ENCODE peak calls at places on chromosomes 2 and 18, in five cellular contexts. One of them, this sample, is unnamed.

GRCh38 chr2:130391872-130392670 is 36.2 kb downstream of the PTPN18 start:
- DNase-seq in B cell: no peak
- DNase-seq in endothelial cell: no peak
- DNase-seq in choroid plexus epithelial cell: peak; percentile 50
- DNase-seq in brain microvascular endothelial cell: no peak
- DNase-seq in this sample: no peak

GRCh38 chr2:37348155-37348554 is 3.7 kb downstream of the QPCT start:
- DNase-seq in B cell: no peak
- DNase-seq in endothelial cell: no peak
- DNase-seq in choroid plexus epithelial cell: no peak
- DNase-seq in brain microvascular endothelial cell: no peak
- DNase-seq in this sample: no peak

GRCh38 chr2:218332288-218332687 is 24.4 kb upstream of the CATIP start:
- DNase-seq in B cell: no peak
- DNase-seq in endothelial cell: no peak
- DNase-seq in choroid plexus epithelial cell: no peak
- DNase-seq in brain microvascular endothelial cell: no peak
- DNase-seq in this sample: no peak

GRCh38 chr18:37716106-37716708 is 150.6 kb upstream of the CELF4 start:
- DNase-seq in B cell: no peak
- DNase-seq in endothelial cell: no peak
- DNase-seq in choroid plexus epithelial cell: no peak
- DNase-seq in brain microvascular endothelial cell: no peak
- DNase-seq in this sample: no peak

GRCh38 chr2:28626891-28627421 is 124.7 kb upstream of the PPP1CB start:
- DNase-seq in B cell: no peak
- DNase-seq in endothelial cell: no peak
- DNase-seq in choroid plexus epithelial cell: peak; percentile 65
- DNase-seq in brain microvascular endothelial cell: no peak
- DNase-seq in this sample: no peak

GRCh38 chr2:200396726-200397348 is 90.3 kb downstream of the SPATS2L start:
- DNase-seq in B cell: no peak
- DNase-seq in endothelial cell: no peak
- DNase-seq in choroid plexus epithelial cell: peak; percentile 63
- DNase-seq in brain microvascular endothelial cell: no peak
- DNase-seq in this sample: no peak

GRCh38 chr2:200812122-200813022 is 662 bp downstream of the BZW1 start:
- DNase-seq in B cell: peak; percentile 67
- DNase-seq in endothelial cell: peak; percentile 78
- DNase-seq in choroid plexus epithelial cell: peak; percentile 50
- DNase-seq in brain microvascular endothelial cell: no peak
- DNase-seq in this sample: no peak

GRCh38 chr2:64284751-64285150 is 140.5 kb upstream of the PELI1 start:
- DNase-seq in B cell: no peak
- DNase-seq in endothelial cell: no peak
- DNase-seq in choroid plexus epithelial cell: no peak
- DNase-seq in brain microvascular endothelial cell: no peak
- DNase-seq in this sample: no peak

GRCh38 chr18:23229472-23229871 is 94.2 kb downstream of the CABLES1 start:
- DNase-seq in B cell: no peak
- DNase-seq in endothelial cell: no peak
- DNase-seq in choroid plexus epithelial cell: peak; percentile 44
- DNase-seq in brain microvascular endothelial cell: no peak
- DNase-seq in this sample: no peak

GRCh38 chr2:42927334-42928160 is 135.2 kb upstream of the HAAO start:
- DNase-seq in B cell: no peak
- DNase-seq in endothelial cell: no peak
- DNase-seq in choroid plexus epithelial cell: no peak
- DNase-seq in brain microvascular endothelial cell: no peak
- DNase-seq in this sample: no peak

GRCh38 chr2:233643128-233643527 is 6.9 kb downstream of the UGT1A10 start:
- DNase-seq in B cell: no peak
- DNase-seq in endothelial cell: no peak
- DNase-seq in choroid plexus epithelial cell: peak; percentile 45
- DNase-seq in brain microvascular endothelial cell: no peak
- DNase-seq in this sample: no peak

GRCh38 chr18:75818336-75818735 is 390.8 kb upstream of the SMIM21 start:
- DNase-seq in B cell: no peak
- DNase-seq in endothelial cell: no peak
- DNase-seq in choroid plexus epithelial cell: no peak
- DNase-seq in brain microvascular endothelial cell: no peak
- DNase-seq in this sample: no peak

GRCh38 chr2:101776172-101777043 is 78.9 kb downstream of the MAP4K4 start:
- DNase-seq in B cell: no peak
- DNase-seq in endothelial cell: peak; percentile 33
- DNase-seq in choroid plexus epithelial cell: peak; percentile 56
- DNase-seq in brain microvascular endothelial cell: peak; percentile 35
- DNase-seq in this sample: no peak
- TF ChIP-seq CTCF in B cell: no peak
- TF ChIP-seq CTCF in endothelial cell: no peak
- TF ChIP-seq CTCF in choroid plexus epithelial cell: peak; percentile 63
- TF ChIP-seq CTCF in brain microvascular endothelial cell: peak; percentile 68
- TF ChIP-seq CTCF in this sample: no peak

DNA sequence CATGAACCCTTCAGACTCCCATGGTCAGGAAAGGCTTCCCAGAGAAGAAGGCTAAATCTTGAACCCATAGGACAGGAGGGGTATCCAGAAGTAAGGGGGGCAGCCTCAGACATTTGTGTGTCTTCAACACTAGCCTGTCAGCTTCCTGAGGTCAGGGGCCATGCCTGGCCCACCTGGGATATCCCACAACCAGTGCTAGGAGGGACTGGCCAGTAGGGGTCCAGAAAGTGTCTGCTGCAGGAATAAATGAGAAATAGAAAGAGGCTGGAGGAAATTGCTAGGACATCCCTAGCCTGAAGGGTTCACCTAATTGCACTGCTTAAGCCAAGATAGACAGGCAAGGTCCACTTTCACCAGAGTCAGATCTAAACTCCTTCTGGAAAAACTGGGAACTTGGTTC is 799.6 kb upstream of the ID2 start:
- DNase-seq in B cell: no peak
- DNase-seq in endothelial cell: no peak
- DNase-seq in choroid plexus epithelial cell: no peak
- DNase-seq in brain microvascular endothelial cell: no peak
- DNase-seq in this sample: no peak
- TF ChIP-seq CTCF in B cell: no peak
- TF ChIP-seq CTCF in endothelial cell: no peak
- TF ChIP-seq CTCF in choroid plexus epithelial cell: no peak
- TF ChIP-seq CTCF in brain microvascular endothelial cell: peak; percentile 12
- TF ChIP-seq CTCF in this sample: no peak

GRCh38 chr2:48912110-48912509 is 156.6 kb upstream of the LHCGR start:
- DNase-seq in B cell: no peak
- DNase-seq in endothelial cell: no peak
- DNase-seq in choroid plexus epithelial cell: peak; percentile 18
- DNase-seq in brain microvascular endothelial cell: no peak
- DNase-seq in this sample: no peak
- TF ChIP-seq CTCF in B cell: no peak
- TF ChIP-seq CTCF in endothelial cell: no peak
- TF ChIP-seq CTCF in choroid plexus epithelial cell: peak; percentile 29
- TF ChIP-seq CTCF in brain microvascular endothelial cell: peak; percentile 47
- TF ChIP-seq CTCF in this sample: no peak

GRCh38 chr2:83594841-83595720 is 864.0 kb downstream of the SUCLG1 start:
- DNase-seq in B cell: no peak
- DNase-seq in endothelial cell: no peak
- DNase-seq in choroid plexus epithelial cell: no peak
- DNase-seq in brain microvascular endothelial cell: no peak
- DNase-seq in this sample: no peak
- TF ChIP-seq CTCF in B cell: no peak
- TF ChIP-seq CTCF in endothelial cell: no peak
- TF ChIP-seq CTCF in choroid plexus epithelial cell: no peak
- TF ChIP-seq CTCF in brain microvascular endothelial cell: no peak
- TF ChIP-seq CTCF in this sample: no peak

GRCh38 chr18:60446821-60447220 is 74.2 kb upstream of the MC4R start:
- DNase-seq in B cell: no peak
- DNase-seq in endothelial cell: no peak
- DNase-seq in choroid plexus epithelial cell: peak; percentile 60
- DNase-seq in brain microvascular endothelial cell: peak; percentile 40
- DNase-seq in this sample: peak; percentile 11

GRCh38 chr18:60448487-60449267 is 76.1 kb upstream of the MC4R start:
- DNase-seq in B cell: no peak
- DNase-seq in endothelial cell: no peak
- DNase-seq in choroid plexus epithelial cell: no peak
- DNase-seq in brain microvascular endothelial cell: no peak
- DNase-seq in this sample: no peak

DNA sequence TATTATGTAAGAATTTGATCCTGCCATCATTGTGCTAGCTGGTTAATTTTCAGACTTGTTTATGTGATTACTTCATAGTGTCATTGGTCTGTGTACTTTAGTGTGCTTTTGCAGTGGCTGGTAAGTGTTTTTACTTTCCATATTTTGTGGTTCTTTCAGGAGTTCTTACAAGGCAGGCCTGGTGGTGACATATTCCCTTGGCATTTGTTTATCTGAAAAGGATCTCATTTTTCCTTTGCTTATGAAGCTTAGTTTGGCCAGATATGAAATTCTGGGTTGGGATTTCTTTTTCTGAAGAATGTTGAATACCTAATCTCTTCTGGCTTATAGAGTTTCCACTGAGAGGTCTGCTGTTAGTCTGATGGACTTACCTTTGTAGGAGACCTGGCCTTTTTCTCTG is 72.8 kb upstream of the MC4R start:
- DNase-seq in B cell: no peak
- DNase-seq in endothelial cell: no peak
- DNase-seq in choroid plexus epithelial cell: peak; percentile 37
- DNase-seq in brain microvascular endothelial cell: peak; percentile 66
- DNase-seq in this sample: no peak
- TF ChIP-seq CTCF in B cell: no peak
- TF ChIP-seq CTCF in endothelial cell: no peak
- TF ChIP-seq CTCF in choroid plexus epithelial cell: no peak
- TF ChIP-seq CTCF in brain microvascular endothelial cell: no peak
- TF ChIP-seq CTCF in this sample: no peak

DNA sequence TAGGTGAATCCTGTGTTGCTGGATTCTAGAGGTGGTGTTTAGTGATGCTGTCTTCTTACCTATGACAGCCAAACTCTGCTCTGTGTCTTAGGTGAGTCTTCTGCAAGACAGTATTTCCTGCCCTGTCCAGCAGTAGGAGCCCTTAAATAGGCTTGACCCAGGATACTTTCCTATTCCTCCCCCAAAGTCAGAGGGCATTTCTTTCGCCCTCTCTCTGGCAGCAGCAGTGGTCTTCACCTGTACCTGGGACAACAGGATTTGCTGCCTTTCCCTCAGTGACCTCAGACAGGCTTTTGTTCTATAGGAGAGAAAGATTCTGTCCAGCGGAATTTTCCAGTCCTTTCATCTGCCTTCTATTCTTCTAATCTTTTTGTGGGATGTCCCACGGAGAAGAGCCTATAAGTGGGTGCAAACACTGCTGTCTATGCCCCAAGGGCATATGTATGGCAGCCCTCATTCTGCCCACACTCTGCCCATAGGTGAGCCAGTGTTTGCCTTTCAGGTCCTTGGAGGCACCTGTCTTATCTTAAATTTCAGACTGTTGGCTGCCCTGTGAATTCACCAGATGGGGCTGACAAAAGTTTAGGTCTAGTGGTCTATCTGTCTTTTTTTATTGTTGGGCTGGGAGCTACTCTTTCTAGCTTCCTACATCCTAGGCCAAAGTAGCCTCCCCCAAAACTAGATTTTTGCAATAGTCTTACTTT is 177.3 kb upstream of the SPOPL start:
- DNase-seq in B cell: no peak
- DNase-seq in endothelial cell: no peak
- DNase-seq in choroid plexus epithelial cell: no peak
- DNase-seq in brain microvascular endothelial cell: no peak
- DNase-seq in this sample: no peak
- TF ChIP-seq CTCF in B cell: no peak
- TF ChIP-seq CTCF in endothelial cell: no peak
- TF ChIP-seq CTCF in choroid plexus epithelial cell: no peak
- TF ChIP-seq CTCF in brain microvascular endothelial cell: no peak
- TF ChIP-seq CTCF in this sample: no peak

DNA sequence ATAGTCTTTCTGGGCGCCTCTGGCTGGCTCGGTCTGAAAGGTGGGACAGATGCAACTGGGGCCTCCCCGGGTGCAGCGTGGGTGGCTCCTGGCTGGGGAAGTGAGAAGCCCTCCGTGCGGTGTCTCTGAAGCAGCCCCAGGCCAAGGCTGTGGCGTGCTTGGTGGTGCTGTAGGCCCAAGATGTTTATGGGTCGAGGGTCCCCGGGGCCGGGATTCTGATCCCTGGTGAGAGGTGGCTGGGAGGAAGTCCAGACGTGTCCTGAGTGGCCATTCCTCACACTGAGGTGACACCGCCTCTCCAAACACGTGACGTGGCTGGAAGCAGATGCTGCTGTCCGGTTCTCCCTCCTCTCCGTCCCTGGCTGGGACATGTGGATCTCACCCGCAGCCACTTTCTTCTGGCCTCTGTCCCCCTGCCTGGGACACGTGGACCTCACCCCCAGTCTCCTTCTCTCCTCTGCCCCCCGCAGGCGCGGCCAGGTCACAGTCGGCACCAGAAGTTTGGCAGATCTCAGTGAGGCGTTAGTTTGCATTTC is 12.6 kb downstream of the RTP5 start:
- DNase-seq in B cell: peak; percentile 87
- DNase-seq in endothelial cell: no peak
- DNase-seq in choroid plexus epithelial cell: peak; percentile 23
- DNase-seq in brain microvascular endothelial cell: no peak
- DNase-seq in this sample: no peak
- TF ChIP-seq CTCF in B cell: no peak
- TF ChIP-seq CTCF in endothelial cell: no peak
- TF ChIP-seq CTCF in choroid plexus epithelial cell: no peak
- TF ChIP-seq CTCF in brain microvascular endothelial cell: peak; percentile 16
- TF ChIP-seq CTCF in this sample: peak; percentile 5